ENCODE peak calls at places on chromosomes 13 and 19, in five cellular contexts. One of them, this sample, is unnamed.

GRCh38 chr19:47280183-47280797 is 5.6 kb downstream of the INAFM1 start:
- DNase-seq in H9: peak; percentile 85
- DNase-seq in neuronal stem cell: no peak
- DNase-seq in IMR-90: no peak
- DNase-seq in mesenchymal stem cell: peak; percentile 26
- DNase-seq in this sample: peak; percentile 76

GRCh38 chr13:50893211-50893852 is 16.3 kb upstream of the RNASEH2B start:
- DNase-seq in H9: no peak
- DNase-seq in neuronal stem cell: no peak
- DNase-seq in IMR-90: peak; percentile 19
- DNase-seq in mesenchymal stem cell: peak; percentile 63
- DNase-seq in this sample: no peak

GRCh38 chr19:19386373-19386869 is 19.1 kb upstream of the GATAD2A start:
- DNase-seq in H9: no peak
- DNase-seq in neuronal stem cell: no peak
- DNase-seq in IMR-90: no peak
- DNase-seq in mesenchymal stem cell: no peak
- DNase-seq in this sample: no peak

GRCh38 chr19:19262190-19263057 is 10.7 kb downstream of the TM6SF2 start:
- DNase-seq in H9: peak; percentile 62
- DNase-seq in neuronal stem cell: no peak
- DNase-seq in IMR-90: no peak
- DNase-seq in mesenchymal stem cell: no peak
- DNase-seq in this sample: no peak

GRCh38 chr19:10797078-10797477 is 38.9 kb downstream of the TMED1 start:
- DNase-seq in H9: no peak
- DNase-seq in neuronal stem cell: no peak
- DNase-seq in IMR-90: no peak
- DNase-seq in mesenchymal stem cell: no peak
- DNase-seq in this sample: no peak

GRCh38 chr13:51525567-51526165 is 58.6 kb upstream of the WDFY2 start:
- DNase-seq in H9: no peak
- DNase-seq in neuronal stem cell: no peak
- DNase-seq in IMR-90: peak; percentile 72
- DNase-seq in mesenchymal stem cell: peak; percentile 18
- DNase-seq in this sample: no peak

GRCh38 chr19:54673222-54673621 is 10.4 kb downstream of the LILRB4 start:
- DNase-seq in H9: no peak
- DNase-seq in neuronal stem cell: no peak
- DNase-seq in IMR-90: no peak
- DNase-seq in mesenchymal stem cell: no peak
- DNase-seq in this sample: no peak

GRCh38 chr19:39818626-39819097 is 15.3 kb downstream of the DYRK1B start:
- DNase-seq in H9: no peak
- DNase-seq in neuronal stem cell: no peak
- DNase-seq in IMR-90: no peak
- DNase-seq in mesenchymal stem cell: no peak
- DNase-seq in this sample: no peak

GRCh38 chr13:80437212-80437611 is 96.3 kb upstream of the SPRY2 start:
- DNase-seq in H9: no peak
- DNase-seq in neuronal stem cell: no peak
- DNase-seq in IMR-90: no peak
- DNase-seq in mesenchymal stem cell: peak; percentile 6
- DNase-seq in this sample: no peak

GRCh38 chr13:95834134-95834765 is 157.3 kb downstream of the DNAJC3 start:
- DNase-seq in H9: peak; percentile 58
- DNase-seq in neuronal stem cell: peak; percentile 74
- DNase-seq in IMR-90: peak; percentile 57
- DNase-seq in mesenchymal stem cell: peak; percentile 71
- DNase-seq in this sample: peak; percentile 42

GRCh38 chr13:59880468-59880867 is 283.3 kb downstream of the DIAPH3 start:
- DNase-seq in H9: no peak
- DNase-seq in neuronal stem cell: no peak
- DNase-seq in IMR-90: peak; percentile 28
- DNase-seq in mesenchymal stem cell: peak; percentile 22
- DNase-seq in this sample: no peak

GRCh38 chr13:25860862-25861261 is 191.0 kb downstream of the SHISA2 start:
- DNase-seq in H9: no peak
- DNase-seq in neuronal stem cell: no peak
- DNase-seq in IMR-90: peak; percentile 33
- DNase-seq in mesenchymal stem cell: peak; percentile 69
- DNase-seq in this sample: peak; percentile 41

GRCh38 chr13:26186141-26186870 is 35.8 kb downstream of the RNF6 start:
- DNase-seq in H9: peak; percentile 96
- DNase-seq in neuronal stem cell: peak; percentile 84
- DNase-seq in IMR-90: peak; percentile 89
- DNase-seq in mesenchymal stem cell: peak; percentile 86
- DNase-seq in this sample: peak; percentile 95

GRCh38 chr19:35757749-35758608 is at the start of gene PROSER3:
- DNase-seq in H9: peak; percentile 99
- DNase-seq in neuronal stem cell: peak; percentile 98
- DNase-seq in IMR-90: peak; percentile 100
- DNase-seq in mesenchymal stem cell: peak; percentile 100
- DNase-seq in this sample: peak; percentile 99

GRCh38 chr13:107649071-107649470 is 566.3 kb downstream of the LIG4 start:
- DNase-seq in H9: no peak
- DNase-seq in neuronal stem cell: no peak
- DNase-seq in IMR-90: peak; percentile 38
- DNase-seq in mesenchymal stem cell: peak; percentile 17
- DNase-seq in this sample: no peak

GRCh38 chr13:21753117-21753729 is 82.3 kb downstream of the FGF9 start:
- DNase-seq in H9: no peak
- DNase-seq in neuronal stem cell: no peak
- DNase-seq in IMR-90: no peak
- DNase-seq in mesenchymal stem cell: no peak
- DNase-seq in this sample: no peak

GRCh38 chr19:18021121-18021755 is 13.3 kb downstream of the ARRDC2 start:
- DNase-seq in H9: no peak
- DNase-seq in neuronal stem cell: no peak
- DNase-seq in IMR-90: peak; percentile 88
- DNase-seq in mesenchymal stem cell: peak; percentile 93
- DNase-seq in this sample: peak; percentile 34

GRCh38 chr13:68713394-68713793 is 1394.2 kb upstream of the ATXN8OS start:
- DNase-seq in H9: peak; percentile 59
- DNase-seq in neuronal stem cell: peak; percentile 72
- DNase-seq in IMR-90: no peak
- DNase-seq in mesenchymal stem cell: no peak
- DNase-seq in this sample: no peak

GRCh38 chr13:90797335-90797734 is 550.2 kb upstream of the MIR17HG start:
- DNase-seq in H9: no peak
- DNase-seq in neuronal stem cell: no peak
- DNase-seq in IMR-90: no peak
- DNase-seq in mesenchymal stem cell: no peak
- DNase-seq in this sample: no peak

GRCh38 chr19:20197747-20198146 is 30.7 kb downstream of the ZNF486 start:
- DNase-seq in H9: no peak
- DNase-seq in neuronal stem cell: no peak
- DNase-seq in IMR-90: no peak
- DNase-seq in mesenchymal stem cell: no peak
- DNase-seq in this sample: no peak

GRCh38 chr13:27034678-27035111 is 136.9 kb downstream of the USP12 start:
- DNase-seq in H9: peak; percentile 65
- DNase-seq in neuronal stem cell: no peak
- DNase-seq in IMR-90: no peak
- DNase-seq in mesenchymal stem cell: peak; percentile 41
- DNase-seq in this sample: no peak

GRCh38 chr13:53150568-53150967 is 122.0 kb downstream of the OLFM4 start:
- DNase-seq in H9: no peak
- DNase-seq in neuronal stem cell: no peak
- DNase-seq in IMR-90: no peak
- DNase-seq in mesenchymal stem cell: no peak
- DNase-seq in this sample: no peak

GRCh38 chr13:33394294-33394932 is 108.9 kb upstream of the STARD13 start:
- DNase-seq in H9: no peak
- DNase-seq in neuronal stem cell: no peak
- DNase-seq in IMR-90: no peak
- DNase-seq in mesenchymal stem cell: no peak
- DNase-seq in this sample: no peak

GRCh38 chr13:50521750-50522149 is 321.7 kb downstream of the DLEU7 start:
- DNase-seq in H9: no peak
- DNase-seq in neuronal stem cell: no peak
- DNase-seq in IMR-90: peak; percentile 30
- DNase-seq in mesenchymal stem cell: peak; percentile 73
- DNase-seq in this sample: no peak

GRCh38 chr13:27979001-27979643 is 9.4 kb downstream of the URAD start:
- DNase-seq in H9: no peak
- DNase-seq in neuronal stem cell: no peak
- DNase-seq in IMR-90: no peak
- DNase-seq in mesenchymal stem cell: no peak
- DNase-seq in this sample: no peak

GRCh38 chr19:58328999-58329398 is 2.2 kb downstream of the ZSCAN22 start:
- DNase-seq in H9: peak; percentile 77
- DNase-seq in neuronal stem cell: peak; percentile 47
- DNase-seq in IMR-90: no peak
- DNase-seq in mesenchymal stem cell: no peak
- DNase-seq in this sample: no peak

GRCh38 chr13:43446126-43446525 is 340.6 kb downstream of the ENOX1 start:
- DNase-seq in H9: no peak
- DNase-seq in neuronal stem cell: no peak
- DNase-seq in IMR-90: no peak
- DNase-seq in mesenchymal stem cell: no peak
- DNase-seq in this sample: no peak

GRCh38 chr13:19838726-19839342 is 24.6 kb downstream of the ZMYM5 start:
- DNase-seq in H9: no peak
- DNase-seq in neuronal stem cell: no peak
- DNase-seq in IMR-90: peak; percentile 82
- DNase-seq in mesenchymal stem cell: no peak
- DNase-seq in this sample: no peak

GRCh38 chr13:20814224-20814910 is 40.6 kb upstream of the EEF1AKMT1 start:
- DNase-seq in H9: no peak
- DNase-seq in neuronal stem cell: no peak
- DNase-seq in IMR-90: peak; percentile 96
- DNase-seq in mesenchymal stem cell: peak; percentile 96
- DNase-seq in this sample: no peak

GRCh38 chr13:20399515-20399914 is 126.1 kb downstream of the CRYL1 start:
- DNase-seq in H9: no peak
- DNase-seq in neuronal stem cell: no peak
- DNase-seq in IMR-90: no peak
- DNase-seq in mesenchymal stem cell: no peak
- DNase-seq in this sample: no peak

GRCh38 chr13:40026174-40026585 is 370.7 kb downstream of the COG6 start:
- DNase-seq in H9: no peak
- DNase-seq in neuronal stem cell: no peak
- DNase-seq in IMR-90: peak; percentile 11
- DNase-seq in mesenchymal stem cell: no peak
- DNase-seq in this sample: no peak

GRCh38 chr13:34246511-34246910 is 428.6 kb downstream of the RFC3 start:
- DNase-seq in H9: no peak
- DNase-seq in neuronal stem cell: no peak
- DNase-seq in IMR-90: no peak
- DNase-seq in mesenchymal stem cell: peak; percentile 74
- DNase-seq in this sample: no peak

DNA sequence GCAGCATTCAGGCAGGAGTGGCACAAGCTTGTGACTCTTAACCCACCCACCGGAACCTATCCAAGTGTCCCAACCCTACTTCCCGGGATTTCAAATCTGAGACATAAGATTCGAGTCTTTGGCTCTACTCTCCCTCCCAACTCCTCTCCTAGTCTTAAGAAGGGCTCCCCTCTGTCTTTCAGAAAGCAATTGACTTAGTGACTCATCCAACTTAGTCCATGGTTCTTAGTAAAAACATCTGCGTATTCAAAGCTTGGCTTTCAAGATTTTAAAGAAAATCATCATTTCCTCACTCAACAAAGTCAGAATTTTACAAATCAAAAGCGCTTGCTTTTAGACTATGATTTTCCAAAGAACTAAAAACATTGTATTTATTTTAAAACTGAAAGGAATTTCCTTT is 79.7 kb upstream of the FREM2 start:
- DNase-seq in H9: no peak
- DNase-seq in neuronal stem cell: no peak
- DNase-seq in IMR-90: no peak
- DNase-seq in mesenchymal stem cell: no peak
- DNase-seq in this sample: no peak
- H3K14ac ChIP-seq in H9: no peak overlapping the region
- H3K14ac ChIP-seq in neuronal stem cell: no peak overlapping the region
- H3K14ac ChIP-seq in IMR-90: no peak overlapping the region
- H3K14ac ChIP-seq in mesenchymal stem cell: no peak overlapping the region
- H3K14ac ChIP-seq in this sample: no peak overlapping the region

DNA sequence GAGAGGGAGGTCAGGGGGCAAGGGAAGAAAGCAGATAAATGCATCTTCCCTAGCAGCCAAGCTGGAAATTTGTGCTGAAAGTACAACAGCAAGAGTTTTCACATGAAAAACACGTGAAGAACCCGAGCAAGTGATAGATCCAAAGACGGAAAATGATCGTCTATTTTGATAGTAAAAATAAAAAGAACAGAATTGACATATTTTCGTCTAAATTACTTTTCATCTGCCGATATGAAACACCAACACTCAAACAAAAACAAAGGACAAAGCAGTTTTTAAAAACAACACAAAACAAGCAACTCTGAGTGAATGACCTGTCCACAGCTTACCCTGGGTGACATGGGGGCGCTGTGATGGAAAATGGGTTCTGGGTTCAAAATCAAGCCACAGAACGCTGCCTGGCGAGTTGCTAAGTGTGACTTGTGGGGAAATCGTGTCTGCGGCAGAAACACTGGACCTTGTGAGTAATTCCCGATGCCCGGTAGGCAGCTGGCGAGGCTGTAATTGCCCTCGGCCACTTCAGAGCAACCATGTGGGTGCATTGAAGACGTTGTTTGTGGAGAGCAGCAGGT is 7.3 kb downstream of the SOX1 start:
- DNase-seq in H9: no peak
- DNase-seq in neuronal stem cell: no peak
- DNase-seq in IMR-90: no peak
- DNase-seq in mesenchymal stem cell: no peak
- DNase-seq in this sample: no peak
- H2BK120ac ChIP-seq in H9: no peak overlapping the region
- H2BK120ac ChIP-seq in neuronal stem cell: peak overlapping the region; percentile 20
- H2BK120ac ChIP-seq in IMR-90: no peak overlapping the region
- H2BK120ac ChIP-seq in mesenchymal stem cell: no peak overlapping the region
- H2BK120ac ChIP-seq in this sample: no peak overlapping the region

GRCh38 chr19:50658438-50659317 is 9.4 kb downstream of the C19orf81 start:
- DNase-seq in H9: peak; percentile 94
- DNase-seq in neuronal stem cell: peak; percentile 93
- DNase-seq in IMR-90: peak; percentile 64
- DNase-seq in mesenchymal stem cell: no peak
- DNase-seq in this sample: peak; percentile 25
- H3K14ac ChIP-seq in H9: peak overlapping the region; percentile 91
- H3K14ac ChIP-seq in neuronal stem cell: peak overlapping the region; percentile 94
- H3K14ac ChIP-seq in IMR-90: no peak overlapping the region
- H3K14ac ChIP-seq in mesenchymal stem cell: no peak overlapping the region
- H3K14ac ChIP-seq in this sample: peak overlapping the region; percentile 48

GRCh38 chr13:98584668-98585397 is 7.9 kb upstream of the STK24 start:
- DNase-seq in H9: no peak
- DNase-seq in neuronal stem cell: no peak
- DNase-seq in IMR-90: no peak
- DNase-seq in mesenchymal stem cell: no peak
- DNase-seq in this sample: no peak
- H2BK120ac ChIP-seq in H9: no peak overlapping the region
- H2BK120ac ChIP-seq in neuronal stem cell: no peak overlapping the region
- H2BK120ac ChIP-seq in IMR-90: no peak overlapping the region
- H2BK120ac ChIP-seq in mesenchymal stem cell: no peak overlapping the region
- H2BK120ac ChIP-seq in this sample: no peak overlapping the region

GRCh38 chr19:40976724-40977123 is 14.4 kb upstream of the CYP2B6 start:
- DNase-seq in H9: no peak
- DNase-seq in neuronal stem cell: no peak
- DNase-seq in IMR-90: no peak
- DNase-seq in mesenchymal stem cell: no peak
- DNase-seq in this sample: no peak

GRCh38 chr19:40982594-40983101 is 8.4 kb upstream of the CYP2B6 start:
- DNase-seq in H9: peak; percentile 86
- DNase-seq in neuronal stem cell: no peak
- DNase-seq in IMR-90: peak; percentile 32
- DNase-seq in mesenchymal stem cell: no peak
- DNase-seq in this sample: no peak
- H3K14ac ChIP-seq in H9: no peak overlapping the region
- H3K14ac ChIP-seq in neuronal stem cell: no peak overlapping the region
- H3K14ac ChIP-seq in IMR-90: no peak overlapping the region
- H3K14ac ChIP-seq in mesenchymal stem cell: no peak overlapping the region
- H3K14ac ChIP-seq in this sample: no peak overlapping the region

This sample was measured in trophoblast cell.